ENCODE peak calls at places on chromosomes 13 and 19, in ten cellular contexts. One of them, this sample, is unnamed. For H3K4me1, the result is how much of the 10 kb centered on the place peaks cover.

GRCh38 chr19:20247016-20247683 is 80.1 kb downstream of the ZNF486 start:
- DNase-seq in hepatocyte: peak
- DNase-seq in Peyer's patch: no peak
- DNase-seq in naive thymus-derived CD4-positive, alpha-beta T cell: peak
- DNase-seq in lower lobe of right lung: no peak
- DNase-seq in aorta: no peak
- DNase-seq in transverse colon: no peak
- DNase-seq in left ventricle myocardium inferior: peak
- DNase-seq in lung: peak
- DNase-seq in ascending aorta: no peak
- DNase-seq in this sample: peak

GRCh38 chr13:53254495-53254894 is 225.9 kb downstream of the OLFM4 start:
- DNase-seq in hepatocyte: peak
- DNase-seq in Peyer's patch: no peak
- DNase-seq in naive thymus-derived CD4-positive, alpha-beta T cell: no peak
- DNase-seq in lower lobe of right lung: no peak
- DNase-seq in aorta: no peak
- DNase-seq in transverse colon: no peak
- DNase-seq in left ventricle myocardium inferior: no peak
- DNase-seq in lung: no peak
- DNase-seq in ascending aorta: no peak
- DNase-seq in this sample: no peak

GRCh38 chr13:24307211-24308067 is 1.9 kb upstream of the C1QTNF9 start:
- DNase-seq in hepatocyte: no peak
- DNase-seq in Peyer's patch: no peak
- DNase-seq in naive thymus-derived CD4-positive, alpha-beta T cell: no peak
- DNase-seq in lower lobe of right lung: peak
- DNase-seq in aorta: no peak
- DNase-seq in transverse colon: peak
- DNase-seq in left ventricle myocardium inferior: no peak
- DNase-seq in lung: peak
- DNase-seq in ascending aorta: no peak
- DNase-seq in this sample: no peak

GRCh38 chr13:110774490-110774889 is 61.0 kb downstream of the ING1 start:
- DNase-seq in hepatocyte: no peak
- DNase-seq in Peyer's patch: no peak
- DNase-seq in naive thymus-derived CD4-positive, alpha-beta T cell: no peak
- DNase-seq in lower lobe of right lung: no peak
- DNase-seq in aorta: no peak
- DNase-seq in transverse colon: no peak
- DNase-seq in left ventricle myocardium inferior: no peak
- DNase-seq in lung: no peak
- DNase-seq in ascending aorta: no peak
- DNase-seq in this sample: no peak

GRCh38 chr19:4671182-4671851 is 1.2 kb upstream of the MYDGF start:
- DNase-seq in hepatocyte: no peak
- DNase-seq in Peyer's patch: no peak
- DNase-seq in naive thymus-derived CD4-positive, alpha-beta T cell: no peak
- DNase-seq in lower lobe of right lung: no peak
- DNase-seq in aorta: no peak
- DNase-seq in transverse colon: no peak
- DNase-seq in left ventricle myocardium inferior: no peak
- DNase-seq in lung: no peak
- DNase-seq in ascending aorta: no peak
- DNase-seq in this sample: no peak

GRCh38 chr19:18290250-18291018 is 9.0 kb upstream of the JUND start:
- DNase-seq in hepatocyte: no peak
- DNase-seq in Peyer's patch: peak
- DNase-seq in naive thymus-derived CD4-positive, alpha-beta T cell: peak
- DNase-seq in lower lobe of right lung: no peak
- DNase-seq in aorta: peak
- DNase-seq in transverse colon: peak
- DNase-seq in left ventricle myocardium inferior: peak
- DNase-seq in lung: no peak
- DNase-seq in ascending aorta: peak
- DNase-seq in this sample: peak

GRCh38 chr13:62433660-62434059 is 1018.0 kb upstream of the PCDH20 start:
- DNase-seq in hepatocyte: no peak
- DNase-seq in Peyer's patch: no peak
- DNase-seq in naive thymus-derived CD4-positive, alpha-beta T cell: no peak
- DNase-seq in lower lobe of right lung: no peak
- DNase-seq in aorta: no peak
- DNase-seq in transverse colon: no peak
- DNase-seq in left ventricle myocardium inferior: no peak
- DNase-seq in lung: no peak
- DNase-seq in ascending aorta: no peak
- DNase-seq in this sample: no peak

GRCh38 chr13:39451301-39451700 is 151.7 kb downstream of the LHFPL6 start:
- DNase-seq in hepatocyte: peak
- DNase-seq in Peyer's patch: no peak
- DNase-seq in naive thymus-derived CD4-positive, alpha-beta T cell: no peak
- DNase-seq in lower lobe of right lung: no peak
- DNase-seq in aorta: no peak
- DNase-seq in transverse colon: no peak
- DNase-seq in left ventricle myocardium inferior: no peak
- DNase-seq in lung: no peak
- DNase-seq in ascending aorta: no peak
- DNase-seq in this sample: no peak

GRCh38 chr19:37227996-37228395 is 10.0 kb downstream of the ZNF383 start:
- DNase-seq in hepatocyte: no peak
- DNase-seq in Peyer's patch: no peak
- DNase-seq in naive thymus-derived CD4-positive, alpha-beta T cell: no peak
- DNase-seq in lower lobe of right lung: no peak
- DNase-seq in aorta: no peak
- DNase-seq in transverse colon: no peak
- DNase-seq in left ventricle myocardium inferior: no peak
- DNase-seq in lung: no peak
- DNase-seq in ascending aorta: no peak
- DNase-seq in this sample: no peak

GRCh38 chr19:45290381-45290931 is 32.2 kb downstream of the CKM start:
- DNase-seq in hepatocyte: no peak
- DNase-seq in Peyer's patch: no peak
- DNase-seq in naive thymus-derived CD4-positive, alpha-beta T cell: no peak
- DNase-seq in lower lobe of right lung: no peak
- DNase-seq in aorta: no peak
- DNase-seq in transverse colon: no peak
- DNase-seq in left ventricle myocardium inferior: no peak
- DNase-seq in lung: no peak
- DNase-seq in ascending aorta: no peak
- DNase-seq in this sample: no peak

GRCh38 chr19:11377237-11377636 is 2.8 kb downstream of the SWSAP1 start:
- DNase-seq in hepatocyte: peak
- DNase-seq in Peyer's patch: no peak
- DNase-seq in naive thymus-derived CD4-positive, alpha-beta T cell: no peak
- DNase-seq in lower lobe of right lung: no peak
- DNase-seq in aorta: peak
- DNase-seq in transverse colon: peak
- DNase-seq in left ventricle myocardium inferior: no peak
- DNase-seq in lung: no peak
- DNase-seq in ascending aorta: no peak
- DNase-seq in this sample: no peak

GRCh38 chr19:36182612-36183454 is 30.6 kb upstream of the COX7A1 start:
- DNase-seq in hepatocyte: peak
- DNase-seq in Peyer's patch: no peak
- DNase-seq in naive thymus-derived CD4-positive, alpha-beta T cell: no peak
- DNase-seq in lower lobe of right lung: no peak
- DNase-seq in aorta: no peak
- DNase-seq in transverse colon: no peak
- DNase-seq in left ventricle myocardium inferior: no peak
- DNase-seq in lung: no peak
- DNase-seq in ascending aorta: no peak
- DNase-seq in this sample: no peak

GRCh38 chr13:29575098-29575497 is 20.4 kb downstream of the SLC7A1 start:
- DNase-seq in hepatocyte: no peak
- DNase-seq in Peyer's patch: no peak
- DNase-seq in naive thymus-derived CD4-positive, alpha-beta T cell: no peak
- DNase-seq in lower lobe of right lung: no peak
- DNase-seq in aorta: no peak
- DNase-seq in transverse colon: no peak
- DNase-seq in left ventricle myocardium inferior: no peak
- DNase-seq in lung: no peak
- DNase-seq in ascending aorta: no peak
- DNase-seq in this sample: no peak

DNA sequence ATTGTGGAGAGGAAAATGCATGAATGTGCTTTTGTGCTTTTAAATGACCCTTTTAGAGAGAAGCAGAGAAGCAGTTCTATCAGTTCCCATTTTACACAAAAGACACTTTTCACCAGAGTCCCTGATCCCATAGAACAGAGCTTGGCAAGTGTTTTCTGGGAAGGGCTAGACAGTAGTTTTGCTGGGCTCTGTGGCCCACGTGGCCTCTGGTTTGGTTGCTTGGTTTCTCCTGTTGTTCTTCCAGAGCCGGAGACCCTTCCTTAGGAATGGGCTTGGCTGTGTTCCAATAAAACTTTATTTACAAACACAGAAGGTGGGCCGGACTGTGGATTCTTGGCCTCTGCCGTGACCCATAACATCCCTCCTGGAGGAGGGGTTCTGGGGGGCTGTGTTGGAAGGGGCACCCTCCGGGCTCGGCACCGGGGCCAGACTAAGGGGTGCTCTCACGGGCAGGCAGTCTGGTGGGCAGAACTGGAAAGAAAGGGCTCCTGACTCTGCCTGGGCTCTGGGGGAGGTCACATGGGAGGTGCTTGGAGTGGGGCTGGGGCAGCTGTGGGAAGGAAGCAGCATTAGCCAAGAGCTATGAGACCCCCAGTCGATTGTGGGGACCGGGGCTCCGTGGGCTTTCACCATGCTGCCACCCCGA is 3.2 kb downstream of the SPPL2B start:
- DNase-seq in hepatocyte: no peak
- DNase-seq in Peyer's patch: no peak
- DNase-seq in naive thymus-derived CD4-positive, alpha-beta T cell: no peak
- DNase-seq in lower lobe of right lung: no peak
- DNase-seq in aorta: no peak
- DNase-seq in transverse colon: no peak
- DNase-seq in left ventricle myocardium inferior: no peak
- DNase-seq in lung: no peak
- DNase-seq in ascending aorta: no peak
- DNase-seq in this sample: no peak
- H3K4me1 ChIP-seq in hepatocyte: under half
- H3K4me1 ChIP-seq in Peyer's patch: half or more
- H3K4me1 ChIP-seq in naive thymus-derived CD4-positive, alpha-beta T cell: under half
- H3K4me1 ChIP-seq in lower lobe of right lung: under half
- H3K4me1 ChIP-seq in aorta: under half
- H3K4me1 ChIP-seq in transverse colon: under half
- H3K4me1 ChIP-seq in left ventricle myocardium inferior: half or more
- H3K4me1 ChIP-seq in lung: under half
- H3K4me1 ChIP-seq in ascending aorta: under half
- H3K4me1 ChIP-seq in this sample: under half

GRCh38 chr19:41324231-41324702 is 14.3 kb downstream of the CCDC97 start:
- DNase-seq in hepatocyte: no peak
- DNase-seq in Peyer's patch: no peak
- DNase-seq in naive thymus-derived CD4-positive, alpha-beta T cell: no peak
- DNase-seq in lower lobe of right lung: no peak
- DNase-seq in aorta: no peak
- DNase-seq in transverse colon: no peak
- DNase-seq in left ventricle myocardium inferior: no peak
- DNase-seq in lung: no peak
- DNase-seq in ascending aorta: no peak
- DNase-seq in this sample: no peak
- H3K4me1 ChIP-seq in hepatocyte: half or more
- H3K4me1 ChIP-seq in Peyer's patch: half or more
- H3K4me1 ChIP-seq in naive thymus-derived CD4-positive, alpha-beta T cell: under half
- H3K4me1 ChIP-seq in lower lobe of right lung: half or more
- H3K4me1 ChIP-seq in aorta: under half
- H3K4me1 ChIP-seq in transverse colon: under half
- H3K4me1 ChIP-seq in left ventricle myocardium inferior: half or more
- H3K4me1 ChIP-seq in lung: under half
- H3K4me1 ChIP-seq in ascending aorta: under half
- H3K4me1 ChIP-seq in this sample: under half

GRCh38 chr19:39816287-39817048 is 17.5 kb downstream of the DYRK1B start:
- DNase-seq in hepatocyte: no peak
- DNase-seq in Peyer's patch: no peak
- DNase-seq in naive thymus-derived CD4-positive, alpha-beta T cell: no peak
- DNase-seq in lower lobe of right lung: no peak
- DNase-seq in aorta: no peak
- DNase-seq in transverse colon: no peak
- DNase-seq in left ventricle myocardium inferior: no peak
- DNase-seq in lung: no peak
- DNase-seq in ascending aorta: no peak
- DNase-seq in this sample: no peak
- H3K4me1 ChIP-seq in hepatocyte: under half
- H3K4me1 ChIP-seq in Peyer's patch: under half
- H3K4me1 ChIP-seq in naive thymus-derived CD4-positive, alpha-beta T cell: under half
- H3K4me1 ChIP-seq in lower lobe of right lung: under half
- H3K4me1 ChIP-seq in aorta: under half
- H3K4me1 ChIP-seq in transverse colon: under half
- H3K4me1 ChIP-seq in left ventricle myocardium inferior: under half
- H3K4me1 ChIP-seq in lung: under half
- H3K4me1 ChIP-seq in ascending aorta: under half
- H3K4me1 ChIP-seq in this sample: under half

GRCh38 chr19:53246498-53246897 is 8.2 kb downstream of the ZNF677 start:
- DNase-seq in hepatocyte: no peak
- DNase-seq in Peyer's patch: no peak
- DNase-seq in naive thymus-derived CD4-positive, alpha-beta T cell: no peak
- DNase-seq in lower lobe of right lung: no peak
- DNase-seq in aorta: no peak
- DNase-seq in transverse colon: no peak
- DNase-seq in left ventricle myocardium inferior: no peak
- DNase-seq in lung: no peak
- DNase-seq in ascending aorta: no peak
- DNase-seq in this sample: no peak
- H3K4me1 ChIP-seq in hepatocyte: under half
- H3K4me1 ChIP-seq in Peyer's patch: under half
- H3K4me1 ChIP-seq in naive thymus-derived CD4-positive, alpha-beta T cell: under half
- H3K4me1 ChIP-seq in lower lobe of right lung: under half
- H3K4me1 ChIP-seq in aorta: under half
- H3K4me1 ChIP-seq in transverse colon: under half
- H3K4me1 ChIP-seq in left ventricle myocardium inferior: under half
- H3K4me1 ChIP-seq in lung: under half
- H3K4me1 ChIP-seq in ascending aorta: under half
- H3K4me1 ChIP-seq in this sample: under half

This sample was measured in CD4-positive, CD25-positive, alpha-beta regulatory T cell.